ENCODE peak calls at places on chromosomes 11 and 22, in ten cellular contexts. O, P, A, V, I, W, X, K, Y and G are unnamed samples.

GRCh38 chr11:111001986-111002616 is 243.4 kb upstream of the POU2AF2 start:
- DNase-seq in O (no peak), P (peak; percentile 42), A (peak; percentile 35), V (no peak), I (peak; percentile 82), W (peak; percentile 70), X (no peak), K (no peak), Y (no peak), G (peak; percentile 37)

GRCh38 chr11:131924446-131925240 is 554.2 kb downstream of the NTM start:
- DNase-seq in O (no peak), P (peak; percentile 49), A (no peak), V (no peak), I (peak; percentile 50), W (peak; percentile 50), X (no peak), K (no peak), Y (no peak), G (peak; percentile 46)

GRCh38 chr22:37258005-37258790 is 14.1 kb upstream of the RAC2 start:
- DNase-seq in O (no peak), P (no peak), A (no peak), V (no peak), I (no peak), W (no peak), X (no peak), K (no peak), Y (no peak), G (no peak)

GRCh38 chr11:80188228-80188627 is 747.4 kb upstream of the TENM4 start:
- DNase-seq in O (no peak), P (no peak), A (no peak), V (no peak), I (no peak), W (no peak), X (no peak), K (no peak), Y (peak; percentile 44), G (no peak)

GRCh38 chr22:46830001-46830715 is 67.7 kb downstream of the TBC1D22A start:
- DNase-seq in O (no peak), P (no peak), A (peak; percentile 63), V (no peak), I (peak; percentile 53), W (peak; percentile 74), X (no peak), K (no peak), Y (no peak), G (peak; percentile 62)

GRCh38 chr11:44607324-44607962 is 42.0 kb downstream of the CD82 start:
- DNase-seq in O (no peak), P (no peak), A (peak; percentile 93), V (no peak), I (no peak), W (peak; percentile 67), X (no peak), K (no peak), Y (no peak), G (peak; percentile 44)

GRCh38 chr11:57680552-57680874 is 12.6 kb downstream of the ZDHHC5 start:
- DNase-seq in O (no peak), P (no peak), A (peak; percentile 64), V (no peak), I (peak; percentile 45), W (peak; percentile 45), X (no peak), K (no peak), Y (no peak), G (no peak)

GRCh38 chr11:117458275-117459120 is 130.8 kb downstream of the CEP164 start:
- DNase-seq in O (no peak), P (no peak), A (peak; percentile 23), V (peak; percentile 6), I (no peak), W (no peak), X (no peak), K (no peak), Y (no peak), G (no peak)

GRCh38 chr11:125412177-125412496 is 83.9 kb downstream of the FEZ1 start:
- DNase-seq in O (no peak), P (no peak), A (no peak), V (no peak), I (no peak), W (no peak), X (no peak), K (no peak), Y (no peak), G (no peak)

GRCh38 chr22:47154621-47155081 is 392.2 kb downstream of the TBC1D22A start:
- DNase-seq in O (no peak), P (no peak), A (peak; percentile 78), V (no peak), I (peak; percentile 81), W (peak; percentile 83), X (peak; percentile 50), K (peak; percentile 35), Y (no peak), G (peak; percentile 77)

GRCh38 chr22:46596032-46596441 is 24.1 kb upstream of the GRAMD4 start:
- DNase-seq in O (no peak), P (no peak), A (no peak), V (no peak), I (no peak), W (peak; percentile 43), X (no peak), K (no peak), Y (peak; percentile 1), G (no peak)

GRCh38 chr22:35043932-35044319 is 22.0 kb upstream of the ISX start:
- DNase-seq in O (no peak), P (no peak), A (no peak), V (no peak), I (no peak), W (no peak), X (no peak), K (no peak), Y (no peak), G (no peak)

GRCh38 chr11:100759106-100759505 is 72.0 kb downstream of the ARHGAP42 start:
- DNase-seq in O (no peak), P (no peak), A (no peak), V (no peak), I (no peak), W (no peak), X (no peak), K (no peak), Y (no peak), G (no peak)

GRCh38 chr22:44595841-44596341 is 97.9 kb upstream of the RTL6 start:
- DNase-seq in O (no peak), P (no peak), A (no peak), V (no peak), I (peak; percentile 53), W (no peak), X (no peak), K (no peak), Y (no peak), G (peak; percentile 29)

GRCh38 chr11:4134844-4135243 is 40.2 kb downstream of the RRM1 start:
- DNase-seq in O (no peak), P (peak; percentile 17), A (peak; percentile 85), V (no peak), I (peak; percentile 14), W (peak; percentile 80), X (no peak), K (no peak), Y (no peak), G (peak; percentile 31)

GRCh38 chr11:131859811-131860210 is 489.4 kb downstream of the NTM start:
- DNase-seq in O (no peak), P (no peak), A (peak; percentile 4), V (no peak), I (peak; percentile 62), W (peak; percentile 37), X (no peak), K (no peak), Y (no peak), G (peak; percentile 19)

GRCh38 chr11:122271167-122271566 is 155.2 kb upstream of the BLID start:
- DNase-seq in O (no peak), P (no peak), A (no peak), V (no peak), I (no peak), W (no peak), X (no peak), K (no peak), Y (no peak), G (no peak)

GRCh38 chr11:10497371-10498021 is 42.4 kb downstream of the AMPD3 start:
- DNase-seq in O (no peak), P (no peak), A (no peak), V (no peak), I (no peak), W (no peak), X (no peak), K (no peak), Y (no peak), G (no peak)

GRCh38 chr22:27107824-27108223 is 450.4 kb downstream of the MIAT start:
- DNase-seq in O (no peak), P (peak; percentile 92), A (peak; percentile 95), V (no peak), I (peak; percentile 87), W (peak; percentile 98), X (peak; percentile 72), K (no peak), Y (no peak), G (peak; percentile 69)

GRCh38 chr11:58675344-58676155 is 53.1 kb downstream of the CNTF start:
- DNase-seq in O (peak; percentile 65), P (no peak), A (peak; percentile 31), V (peak; percentile 78), I (peak; percentile 74), W (peak; percentile 59), X (peak; percentile 35), K (peak; percentile 66), Y (peak; percentile 76), G (peak; percentile 68)

GRCh38 chr11:61493832-61494231 is 14.7 kb upstream of the LRRC10B start:
- DNase-seq in O (no peak), P (no peak), A (no peak), V (no peak), I (no peak), W (no peak), X (no peak), K (no peak), Y (no peak), G (no peak)

GRCh38 chr11:87212891-87213290 is 175.2 kb downstream of the TMEM135 start:
- DNase-seq in O (no peak), P (peak; percentile 33), A (no peak), V (no peak), I (no peak), W (peak; percentile 18), X (no peak), K (no peak), Y (no peak), G (peak; percentile 12)

GRCh38 chr11:69209936-69210659 is 54.4 kb downstream of the SMIM38 start:
- DNase-seq in O (no peak), P (no peak), A (peak; percentile 25), V (no peak), I (no peak), W (no peak), X (no peak), K (no peak), Y (no peak), G (peak; percentile 31)

GRCh38 chr11:118921929-118922744 is 3.6 kb downstream of the BCL9L start:
- DNase-seq in O (no peak), P (peak; percentile 79), A (peak; percentile 73), V (no peak), I (peak; percentile 96), W (peak; percentile 88), X (peak; percentile 79), K (peak; percentile 52), Y (peak; percentile 85), G (peak; percentile 81)

GRCh38 chr11:31233425-31233824 is 136.1 kb downstream of the DCDC1 start:
- DNase-seq in O (no peak), P (no peak), A (no peak), V (no peak), I (peak; percentile 0), W (no peak), X (no peak), K (no peak), Y (no peak), G (no peak)

GRCh38 chr11:92886243-92886905 is 83.1 kb upstream of the MTNR1B start:
- DNase-seq in O (no peak), P (no peak), A (peak; percentile 38), V (no peak), I (peak; percentile 69), W (peak; percentile 61), X (peak; percentile 21), K (peak; percentile 73), Y (peak; percentile 73), G (peak; percentile 69)